ENCODE peak calls at places on chromosomes 6 and 20, in ten cellular contexts. P is IMR-90, W is WERI-Rb-1, X is fibroblast of pulmonary artery, Z is astrocyte of the cerebellum, S is esophagus squamous epithelium, M is BE2C, F is brain microvascular endothelial cell, N is GM12865, L is heart right ventricle. A is an unnamed sample.

GRCh38 chr20:45311589-45312211 is 3.6 kb upstream of the MATN4 start:
- DNase-seq in P (peak; percentile 42), W (peak; percentile 79), X (peak; percentile 60), Z (no peak), S (no peak), M (peak; percentile 78), F (no peak), N (peak; percentile 68), L (no peak), A (peak; percentile 34)

GRCh38 chr20:605237-605636 is 4.9 kb downstream of the TCF15 start:
- DNase-seq in P (no peak), W (no peak), X (no peak), Z (no peak), S (no peak), M (no peak), F (no peak), N (no peak), L (no peak), A (no peak)

GRCh38 chr6:43817192-43817591 is 47.2 kb downstream of the VEGFA start:
- DNase-seq in P (peak; percentile 31), W (peak; percentile 76), X (peak; percentile 23), Z (no peak), S (no peak), M (peak; percentile 72), F (peak; percentile 32), N (peak; percentile 48), L (peak; percentile 43), A (no peak)

GRCh38 chr20:35294293-35294685 is 2.1 kb upstream of the FAM83C start:
- DNase-seq in P (no peak), W (no peak), X (no peak), Z (no peak), S (no peak), M (no peak), F (no peak), N (no peak), L (no peak), A (no peak)

GRCh38 chr6:113328886-113329381 is 528.2 kb upstream of the MARCKS start:
- DNase-seq in P (peak; percentile 92), W (no peak), X (peak; percentile 66), Z (peak; percentile 78), S (no peak), M (no peak), F (no peak), N (no peak), L (peak; percentile 32), A (no peak)

GRCh38 chr20:43682446-43682845 is 15.5 kb downstream of the MYBL2 start:
- DNase-seq in P (no peak), W (no peak), X (no peak), Z (no peak), S (no peak), M (no peak), F (no peak), N (peak; percentile 71), L (no peak), A (no peak)

GRCh38 chr20:34127787-34128186 is 15.7 kb upstream of the EIF2S2 start:
- DNase-seq in P (no peak), W (peak; percentile 32), X (no peak), Z (no peak), S (no peak), M (no peak), F (no peak), N (no peak), L (no peak), A (no peak)

GRCh38 chr20:63771046-63771707 is 31.6 kb downstream of the SLC2A4RG start:
- DNase-seq in P (no peak), W (no peak), X (no peak), Z (no peak), S (no peak), M (no peak), F (no peak), N (no peak), L (no peak), A (no peak)

GRCh38 chr6:116461563-116462507 is 660 bp downstream of the CALHM6 start:
- DNase-seq in P (peak; percentile 47), W (peak; percentile 23), X (peak; percentile 58), Z (no peak), S (no peak), M (peak; percentile 51), F (no peak), N (peak; percentile 79), L (peak; percentile 7), A (peak; percentile 82)

GRCh38 chr6:116458264-116458663 is 2.9 kb upstream of the CALHM6 start:
- DNase-seq in P (no peak), W (no peak), X (no peak), Z (no peak), S (no peak), M (no peak), F (no peak), N (no peak), L (no peak), A (no peak)

GRCh38 chr6:116459927-116460326 is 1.2 kb upstream of the CALHM6 start:
- DNase-seq in P (no peak), W (no peak), X (no peak), Z (no peak), S (no peak), M (no peak), F (no peak), N (no peak), L (no peak), A (peak; percentile 9)

GRCh38 chr6:116461075-116461474 is at the start of gene CALHM6:
- DNase-seq in P (no peak), W (no peak), X (no peak), Z (no peak), S (no peak), M (no peak), F (no peak), N (no peak), L (no peak), A (no peak)

DNA sequence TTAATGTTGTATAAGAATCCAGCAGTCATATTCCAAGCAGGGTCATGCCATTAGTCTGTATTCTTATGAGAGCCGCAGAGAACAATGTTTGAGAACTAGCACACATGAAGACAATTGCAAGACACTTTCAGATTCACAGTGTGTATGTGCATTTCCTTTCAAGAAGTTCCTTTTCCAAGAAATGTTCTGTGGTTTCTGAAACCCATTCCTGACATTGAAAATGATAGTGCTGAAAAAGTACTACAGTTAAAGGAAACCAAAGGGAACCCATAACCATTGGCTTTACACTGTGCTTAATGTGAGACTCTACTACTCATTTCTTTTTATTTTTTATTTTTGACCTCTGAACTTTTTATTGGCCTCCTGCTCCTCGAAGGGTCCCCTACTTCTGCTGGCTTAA is 4.2 kb upstream of the CALHM6 start:
- DNase-seq in P (no peak), W (no peak), X (no peak), Z (no peak), S (no peak), M (no peak), F (no peak), N (no peak), L (no peak), A (no peak)
- TF ChIP-seq CTCF in P (no peak), W (no peak), X (no peak), Z (no peak), S (no peak), M (no peak), F (no peak), N (no peak), L (no peak), A (no peak)

GRCh38 chr20:53897884-53898557 is 172.4 kb downstream of the BCAS1 start:
- DNase-seq in P (no peak), W (no peak), X (no peak), Z (no peak), S (no peak), M (peak; percentile 45), F (no peak), N (no peak), L (peak; percentile 41), A (no peak)
- H3K4me3 ChIP-seq in P (no peak overlapping the region), W (no peak overlapping the region), X (no peak overlapping the region), Z (no peak overlapping the region), S (no peak overlapping the region), M (peak overlapping the region; percentile 53), F (no peak overlapping the region), N (no peak overlapping the region), L (no peak overlapping the region), A (no peak overlapping the region)

GRCh38 chr6:6857528-6857927 is 250.2 kb upstream of the RREB1 start:
- DNase-seq in P (no peak), W (no peak), X (no peak), Z (no peak), S (no peak), M (no peak), F (no peak), N (no peak), L (no peak), A (no peak)

GRCh38 chr6:6861346-6861745 is 246.4 kb upstream of the RREB1 start:
- DNase-seq in P (no peak), W (peak; percentile 44), X (no peak), Z (no peak), S (no peak), M (no peak), F (no peak), N (no peak), L (no peak), A (no peak)

GRCh38 chr6:6859722-6860121 is 248.0 kb upstream of the RREB1 start:
- DNase-seq in P (no peak), W (no peak), X (no peak), Z (no peak), S (no peak), M (no peak), F (no peak), N (no peak), L (no peak), A (no peak)

GRCh38 chr6:6858533-6858982 is 249.2 kb upstream of the RREB1 start:
- DNase-seq in P (no peak), W (no peak), X (no peak), Z (no peak), S (no peak), M (no peak), F (no peak), N (no peak), L (no peak), A (no peak)

DNA sequence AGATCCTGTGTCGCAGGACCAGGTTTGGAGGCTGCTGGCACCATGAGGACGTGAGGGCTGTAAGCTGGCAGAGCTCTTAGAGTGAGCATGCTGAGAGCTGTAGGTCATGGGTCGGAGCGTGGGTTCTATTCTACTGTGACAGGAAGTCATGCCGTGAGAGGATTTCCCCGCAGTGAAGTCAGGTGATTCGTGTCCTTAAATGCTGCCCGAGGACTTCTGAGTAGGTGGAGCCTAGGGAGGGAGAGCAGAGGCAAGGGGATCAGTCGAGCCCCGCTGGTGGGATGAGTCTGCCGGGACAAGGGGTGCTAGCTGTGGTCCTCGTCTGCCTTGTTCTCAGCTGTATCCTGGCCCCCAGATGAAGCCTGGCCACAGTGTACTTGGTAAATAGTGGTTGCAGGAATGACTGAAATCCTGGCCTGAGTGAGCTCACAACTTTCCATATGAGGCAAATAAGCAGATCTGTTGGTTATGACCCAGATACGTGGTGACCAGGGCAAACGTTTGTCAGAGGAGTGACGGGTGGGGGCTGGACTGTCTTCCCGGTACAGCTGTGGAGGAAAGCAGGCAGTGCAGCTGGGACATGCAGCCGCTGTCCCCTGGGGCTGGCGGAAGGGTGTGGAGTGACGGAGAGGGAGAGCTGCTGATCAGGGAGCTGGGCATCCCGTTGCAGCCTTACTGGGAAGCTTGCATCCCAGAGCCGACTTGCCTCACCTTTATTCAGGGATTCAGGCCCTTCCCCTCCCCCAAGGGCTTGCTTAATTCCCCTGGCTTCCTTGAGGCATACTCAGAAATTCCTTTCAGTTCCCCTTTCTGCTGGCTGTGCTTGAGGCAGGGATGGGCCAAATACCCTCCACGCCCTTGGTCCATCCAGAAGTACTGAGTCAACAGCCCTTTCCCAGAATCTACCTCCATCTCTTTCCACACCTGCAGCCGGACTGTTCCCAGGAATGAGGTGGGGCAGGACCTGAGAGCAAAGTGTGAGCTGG is 250.9 kb upstream of the RREB1 start:
- DNase-seq in P (peak; percentile 37), W (peak; percentile 42), X (peak; percentile 49), Z (no peak), S (peak; percentile 48), M (peak; percentile 29), F (peak; percentile 19), N (peak; percentile 84), L (peak; percentile 70), A (no peak)
- TF ChIP-seq CTCF in P (no peak), W (no peak), X (no peak), Z (no peak), S (no peak), M (no peak), F (no peak), N (no peak), L (no peak), A (no peak)

GRCh38 chr6:157483770-157484169 is 102.8 kb downstream of the ZDHHC14 start:
- DNase-seq in P (no peak), W (no peak), X (no peak), Z (no peak), S (no peak), M (no peak), F (no peak), N (no peak), L (no peak), A (no peak)
- H3K4me3 ChIP-seq in P (no peak overlapping the region), W (no peak overlapping the region), X (no peak overlapping the region), Z (no peak overlapping the region), S (no peak overlapping the region), M (no peak overlapping the region), F (no peak overlapping the region), N (no peak overlapping the region), L (no peak overlapping the region), A (no peak overlapping the region)

A was measured in foreskin fibroblast.